ENCODE peak calls at places on chromosomes 2 and 18, in ten cellular contexts. K is substantia nigra, H is cerebellum, X is PC-3, W is amygdala, O is NCI-H82, Y is ACHN, N is NCI-H1417 treated with DMSO at 0.1 percent for 48 hours, C is naive B cell, R is left ventricle myocardium inferior. G is an unnamed sample.

GRCh38 chr2:64586883-64587481 is 62.9 kb downstream of the AFTPH start:
- DNase-seq in X (peak; percentile 78), O (peak; percentile 69), H (peak; percentile 62), R (no peak), C (peak; percentile 35), Y (peak; percentile 67), K (no peak), W (no peak), N (no peak), G (no peak)

GRCh38 chr2:63048367-63049171 is 2.1 kb upstream of the OTX1 start:
- DNase-seq in K (no peak), C (peak; percentile 21), H (no peak), N (no peak), W (no peak), R (no peak), Y (no peak), X (no peak), O (peak; percentile 56), G (no peak)

GRCh38 chr2:42973771-42974170 is 181.4 kb upstream of the HAAO start:
- DNase-seq in X (no peak), N (no peak), H (no peak), K (no peak), O (no peak), R (no peak), C (no peak), W (no peak), Y (no peak), G (no peak)

GRCh38 chr18:10284571-10285282 is 169.7 kb upstream of the APCDD1 start:
- DNase-seq in N (no peak), K (no peak), O (no peak), Y (no peak), H (no peak), C (no peak), R (no peak), W (no peak), X (no peak), G (no peak)

GRCh38 chr2:178363252-178363651 is 87.7 kb downstream of the PRKRA start:
- DNase-seq in Y (peak; percentile 38), O (no peak), C (no peak), K (no peak), W (no peak), N (no peak), H (no peak), X (peak; percentile 87), R (no peak), G (peak; percentile 70)

GRCh38 chr2:214651451-214651850 is 158.0 kb downstream of the BARD1 start:
- DNase-seq in O (no peak), K (no peak), Y (no peak), X (peak; percentile 9), R (no peak), N (no peak), H (no peak), W (no peak), C (no peak), G (no peak)

GRCh38 chr2:136141510-136142154 is 23.7 kb upstream of the CXCR4 start:
- DNase-seq in R (no peak), C (no peak), H (peak; percentile 57), O (peak; percentile 100), W (no peak), X (no peak), N (peak; percentile 94), K (no peak), Y (no peak), G (no peak)

GRCh38 chr2:144484201-144484948 is 35.5 kb downstream of the ZEB2 start:
- DNase-seq in C (no peak), O (no peak), K (no peak), R (no peak), N (no peak), H (no peak), Y (no peak), W (no peak), X (no peak), G (no peak)

GRCh38 chr2:216936954-216937357 is 77.1 kb upstream of the TNP1 start:
- DNase-seq in K (no peak), X (no peak), H (no peak), O (no peak), C (no peak), Y (no peak), W (no peak), R (peak; percentile 49), N (no peak), G (peak; percentile 15)

GRCh38 chr18:39846277-39846676 is 2108.8 kb upstream of the PIK3C3 start:
- DNase-seq in O (no peak), K (no peak), X (no peak), Y (no peak), C (no peak), N (no peak), H (no peak), W (no peak), R (peak; percentile 58), G (no peak)

GRCh38 chr18:58761241-58761969 is 90.1 kb downstream of the MALT1 start:
- DNase-seq in C (no peak), X (peak; percentile 20), R (no peak), W (no peak), H (no peak), O (no peak), Y (no peak), K (no peak), N (no peak), G (no peak)

GRCh38 chr2:130829020-130829419 is 7.7 kb upstream of the ARHGEF4 start:
- DNase-seq in R (no peak), H (no peak), O (no peak), Y (peak; percentile 10), K (no peak), N (no peak), W (no peak), X (peak; percentile 91), C (no peak), G (no peak)

GRCh38 chr18:39685303-39685902 is 2119.8 kb upstream of the CELF4 start:
- DNase-seq in X (no peak), N (no peak), H (no peak), O (peak; percentile 37), K (no peak), C (no peak), W (no peak), R (no peak), Y (no peak), G (no peak)

GRCh38 chr2:127175821-127176354 is 44.2 kb downstream of the CYP27C1 start:
- DNase-seq in R (no peak), C (no peak), H (no peak), N (no peak), K (no peak), Y (no peak), W (no peak), X (no peak), O (no peak), G (no peak)

GRCh38 chr2:167964650-167965404 is 282.6 kb downstream of the STK39 start:
- DNase-seq in K (no peak), H (no peak), C (no peak), W (no peak), Y (peak; percentile 51), X (peak; percentile 35), N (no peak), R (no peak), O (peak; percentile 59), G (no peak)

GRCh38 chr2:182717451-182718215 is 1.6 kb downstream of the DNAJC10 start:
- DNase-seq in N (peak; percentile 2), H (peak; percentile 12), O (no peak), C (peak; percentile 74), R (no peak), X (no peak), Y (no peak), W (no peak), K (no peak), G (no peak)

GRCh38 chr2:217270801-217271121 is 410.9 kb upstream of the TNP1 start:
- DNase-seq in C (no peak), N (no peak), K (no peak), X (no peak), H (no peak), W (no peak), O (no peak), Y (no peak), R (no peak), G (no peak)

GRCh38 chr2:120525056-120526046 is 179.4 kb downstream of the INHBB start:
- DNase-seq in W (no peak), C (no peak), N (no peak), Y (no peak), H (no peak), X (peak; percentile 29), R (no peak), K (no peak), O (peak; percentile 12), G (no peak)

GRCh38 chr18:35458677-35459441 is 38.9 kb downstream of the INO80C start:
- DNase-seq in C (no peak), W (no peak), Y (peak; percentile 73), O (no peak), H (no peak), N (no peak), K (no peak), R (peak; percentile 69), X (peak; percentile 71), G (peak; percentile 61)

GRCh38 chr2:134014196-134014960 is 239.5 kb upstream of the MGAT5 start:
- DNase-seq in H (no peak), O (no peak), R (no peak), Y (no peak), K (no peak), N (no peak), C (no peak), X (no peak), W (no peak), G (no peak)

GRCh38 chr2:28375742-28376631 is 16.7 kb upstream of the FOSL2 start:
- DNase-seq in Y (no peak), C (no peak), O (no peak), X (no peak), K (no peak), N (no peak), H (no peak), R (no peak), W (no peak), G (no peak)